ENCODE peak calls at places on chromosomes 6 and 20, in eight cellular contexts. Z is WTC11, X is heart right ventricle, G is BE2C, E is left ventricle myocardium inferior, A is body of pancreas, P is astrocyte of the cerebellum, N is HepG2. V is an unnamed sample.

GRCh38 chr20:63253438-63254236 is 626 bp downstream of the NKAIN4 start:
- DNase-seq in Z (peak), X (no peak), G (no peak), E (no peak), A (no peak), P (no peak), N (no peak), V (no peak)

GRCh38 chr6:166236586-166236985 is 68.9 kb upstream of the TBXT start:
- DNase-seq in Z (no peak), X (no peak), G (no peak), E (no peak), A (no peak), P (no peak), N (no peak), V (no peak)

GRCh38 chr6:6379573-6379972 is 59.1 kb upstream of the F13A1 start:
- DNase-seq in Z (no peak), X (no peak), G (no peak), E (no peak), A (no peak), P (peak), N (no peak), V (no peak)

GRCh38 chr6:124676033-124676432 is 286.2 kb upstream of the RNF217 start:
- DNase-seq in Z (no peak), X (no peak), G (no peak), E (no peak), A (no peak), P (peak), N (no peak), V (no peak)

GRCh38 chr6:134063966-134064445 is 11.6 kb upstream of the SLC2A12 start:
- DNase-seq in Z (peak), X (no peak), G (peak), E (peak), A (peak), P (no peak), N (peak), V (peak)

GRCh38 chr20:41738584-41739193 is 120.5 kb upstream of the CHD6 start:
- DNase-seq in Z (peak), X (peak), G (peak), E (peak), A (peak), P (peak), N (peak), V (no peak)

GRCh38 chr6:38459291-38459690 is 180.4 kb downstream of the BTBD9 start:
- DNase-seq in Z (no peak), X (no peak), G (peak), E (no peak), A (no peak), P (peak), N (no peak), V (no peak)

GRCh38 chr20:43579861-43580793 is 10.6 kb upstream of the IFT52 start:
- DNase-seq in Z (no peak), X (no peak), G (no peak), E (no peak), A (no peak), P (no peak), N (no peak), V (no peak)

GRCh38 chr20:4667836-4668235 is 53.9 kb upstream of the PRND start:
- DNase-seq in Z (no peak), X (no peak), G (no peak), E (no peak), A (no peak), P (no peak), N (no peak), V (no peak)

GRCh38 chr6:125753218-125753936 is 3.9 kb downstream of the HEY2 start:
- DNase-seq in Z (no peak), X (no peak), G (no peak), E (no peak), A (peak), P (peak), N (peak), V (peak)

GRCh38 chr20:53916173-53916512 is 154.3 kb downstream of the BCAS1 start:
- DNase-seq in Z (no peak), X (no peak), G (no peak), E (no peak), A (no peak), P (no peak), N (no peak), V (no peak)

GRCh38 chr6:13874191-13874549 is 50.6 kb upstream of the RNF182 start:
- DNase-seq in Z (no peak), X (no peak), G (no peak), E (no peak), A (no peak), P (no peak), N (no peak), V (no peak)

GRCh38 chr6:26284537-26285142 is 80.4 kb upstream of the BTN3A2 start:
- DNase-seq in Z (peak), X (peak), G (peak), E (peak), A (peak), P (no peak), N (no peak), V (no peak)

GRCh38 chr6:52352239-52353008 is 9.5 kb upstream of the PAQR8 start:
- DNase-seq in Z (no peak), X (no peak), G (no peak), E (no peak), A (no peak), P (peak), N (peak), V (peak)

GRCh38 chr6:22921831-22922230 is 352.5 kb downstream of the HDGFL1 start:
- DNase-seq in Z (no peak), X (no peak), G (no peak), E (no peak), A (no peak), P (no peak), N (no peak), V (no peak)

GRCh38 chr6:34679552-34680255 is 16.9 kb downstream of the ILRUN start:
- DNase-seq in Z (no peak), X (no peak), G (no peak), E (no peak), A (no peak), P (no peak), N (no peak), V (no peak)

GRCh38 chr20:35225319-35226125 is 968 bp upstream of the MMP24 start:
- DNase-seq in Z (no peak), X (no peak), G (no peak), E (no peak), A (no peak), P (no peak), N (no peak), V (no peak)

GRCh38 chr20:46801003-46801702 is 91.7 kb downstream of the SLC2A10 start:
- DNase-seq in Z (no peak), X (no peak), G (no peak), E (no peak), A (no peak), P (no peak), N (peak), V (no peak)

GRCh38 chr6:106913111-106913510 is 61.4 kb downstream of the CD24 start:
- DNase-seq in Z (no peak), X (no peak), G (no peak), E (no peak), A (no peak), P (no peak), N (no peak), V (no peak)

DNA sequence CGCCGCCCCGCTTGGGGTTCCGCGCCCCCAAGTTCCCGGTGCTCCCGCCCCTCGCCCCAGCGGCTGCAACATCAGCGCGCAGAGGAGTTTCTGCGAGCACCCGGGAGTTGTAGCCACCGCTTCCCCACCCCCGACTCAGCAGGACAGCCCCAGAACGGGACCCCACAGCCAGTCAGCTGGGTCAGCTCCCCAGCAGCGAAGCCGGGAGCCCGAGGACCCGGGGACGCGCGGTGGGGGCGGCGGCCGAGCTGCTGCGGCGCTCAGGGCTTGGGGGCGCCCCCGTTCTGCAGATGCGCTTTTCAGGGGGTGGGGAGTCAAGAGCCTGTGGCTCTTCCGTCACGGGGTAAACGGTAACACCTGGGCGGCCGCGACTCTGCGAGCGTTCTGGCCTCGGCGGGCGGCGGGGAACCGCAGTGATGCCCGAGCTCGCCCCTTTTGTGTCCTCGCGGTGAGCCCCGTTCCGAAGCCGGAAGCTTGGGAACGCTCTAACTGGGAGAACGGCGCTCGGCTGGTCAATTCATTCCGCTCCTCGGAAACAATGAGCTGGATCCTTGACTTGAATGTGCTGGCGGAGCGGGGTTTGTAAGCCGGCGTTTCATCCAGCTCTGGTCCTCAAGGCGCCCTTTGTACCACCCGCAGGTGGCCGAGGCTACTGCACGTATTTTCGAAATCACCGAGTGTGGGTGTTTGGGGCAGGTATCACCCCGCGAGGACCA is 775 bp downstream of the PLEKHG1 start:
- DNase-seq in Z (peak), X (peak), G (peak), E (peak), A (peak), P (peak), N (peak), V (peak)
- TF ChIP-seq CTCF in Z (peak), X (peak), G (peak), E (peak), A (peak), P (peak), N (peak), V (peak)

DNA sequence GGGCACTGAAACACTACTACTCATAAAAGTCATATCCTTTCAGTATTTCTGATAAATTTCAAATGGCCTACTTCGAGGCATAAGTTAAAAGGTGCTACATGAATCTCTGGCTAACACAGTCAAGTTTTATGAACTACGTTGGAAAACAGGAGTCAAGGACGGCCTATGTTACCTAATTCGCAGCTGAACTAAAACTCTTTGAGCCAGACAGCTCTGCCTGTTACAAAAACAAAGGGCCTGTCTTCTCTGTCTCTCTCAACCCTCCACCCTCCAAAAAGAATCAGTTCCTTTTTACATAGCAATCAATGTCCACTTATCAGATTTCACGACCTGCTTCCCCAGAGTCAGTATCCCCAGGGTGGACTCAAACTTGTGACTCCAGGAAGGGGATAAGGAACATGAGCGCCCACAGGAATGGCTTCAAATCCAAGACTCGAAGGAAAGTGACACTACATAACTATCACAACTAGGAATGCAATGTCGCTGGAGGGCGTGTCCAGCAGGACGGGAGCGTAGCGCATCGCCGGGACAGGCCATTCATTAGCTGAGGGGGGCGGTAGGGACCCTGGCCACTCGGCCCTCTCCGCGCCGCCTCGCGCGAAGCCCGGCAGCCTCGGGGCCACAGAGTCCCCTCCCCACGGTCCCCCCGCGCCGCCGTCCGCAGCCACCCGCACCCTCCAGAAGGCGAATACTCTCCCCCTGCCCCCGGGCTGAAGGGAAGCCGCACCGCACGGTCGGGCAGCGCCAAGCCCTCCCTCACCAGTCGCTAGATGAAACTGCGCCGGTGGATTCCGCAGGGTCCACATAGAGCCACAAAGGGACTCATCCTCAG is 526 bp downstream of the IBTK start:
- DNase-seq in Z (peak), X (peak), G (peak), E (peak), A (peak), P (no peak), N (peak), V (no peak)
- TF ChIP-seq CTCF in Z (no peak), X (no peak), G (no peak), E (no peak), A (peak), P (peak), N (peak), V (no peak)

DNA sequence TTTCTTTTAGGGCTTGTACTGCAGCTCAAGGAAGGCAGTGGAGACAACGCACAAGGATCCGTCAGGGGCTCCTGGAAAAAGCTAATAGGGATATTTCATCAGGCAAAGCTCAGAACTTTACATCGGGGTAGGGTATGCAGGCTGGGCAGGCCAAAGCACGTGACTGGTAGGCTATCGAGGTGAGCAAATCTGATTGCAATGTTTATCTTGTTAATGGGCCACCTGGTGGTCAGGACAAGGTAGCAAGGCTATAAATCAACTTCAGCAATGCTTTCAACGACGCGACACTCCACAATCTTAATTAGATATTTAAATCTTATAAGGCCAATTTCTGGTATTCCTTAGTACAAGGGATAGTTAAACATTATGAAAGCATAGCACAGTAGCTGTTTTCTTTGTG is 1302.8 kb upstream of the EYS start:
- DNase-seq in Z (peak), X (no peak), G (no peak), E (no peak), A (no peak), P (no peak), N (peak), V (no peak)
- TF ChIP-seq CTCF in Z (no peak), X (no peak), G (peak), E (no peak), A (no peak), P (no peak), N (peak), V (no peak)

GRCh38 chr20:56625837-56626236 is 3.3 kb upstream of the TFAP2C start:
- DNase-seq in Z (peak), X (no peak), G (no peak), E (no peak), A (no peak), P (no peak), N (no peak), V (no peak)
- TF ChIP-seq CTCF in Z (no peak), X (no peak), G (no peak), E (no peak), A (no peak), P (no peak), N (no peak), V (no peak)

GRCh38 chr6:135497412-135498177 is at the start of gene AHI1:
- DNase-seq in Z (peak), X (peak), G (peak), E (peak), A (peak), P (peak), N (peak), V (peak)
- TF ChIP-seq CTCF in Z (no peak), X (peak), G (no peak), E (no peak), A (peak), P (no peak), N (peak), V (no peak)

DNA sequence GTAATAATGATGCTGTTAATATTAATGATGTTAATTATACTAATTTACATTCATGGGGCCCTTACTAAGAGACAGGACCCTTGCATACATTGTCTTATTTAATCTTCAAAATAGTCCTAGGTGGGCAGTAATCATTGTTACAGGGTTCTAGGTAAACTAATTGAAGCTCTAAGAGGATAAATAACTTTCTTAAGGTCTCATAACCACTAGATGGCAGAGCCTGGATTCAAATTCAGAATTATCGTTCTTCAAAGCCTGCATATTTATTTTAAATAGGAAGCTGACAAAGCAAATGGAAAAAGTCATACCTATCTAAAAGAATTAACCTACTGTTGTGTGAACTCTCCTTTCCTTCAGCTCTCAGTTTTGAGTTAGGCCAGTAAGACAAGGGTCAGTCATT is 23.5 kb downstream of the PTCHD4 start:
- DNase-seq in Z (no peak), X (no peak), G (no peak), E (no peak), A (no peak), P (no peak), N (no peak), V (no peak)
- TF ChIP-seq CTCF in Z (no peak), X (peak), G (peak), E (peak), A (no peak), P (peak), N (no peak), V (peak)

GRCh38 chr20:49545572-49545971 is 22.4 kb downstream of the PTGIS start:
- DNase-seq in Z (no peak), X (no peak), G (no peak), E (no peak), A (no peak), P (no peak), N (no peak), V (no peak)
- TF ChIP-seq CTCF in Z (no peak), X (no peak), G (peak), E (no peak), A (no peak), P (no peak), N (peak), V (peak)

DNA sequence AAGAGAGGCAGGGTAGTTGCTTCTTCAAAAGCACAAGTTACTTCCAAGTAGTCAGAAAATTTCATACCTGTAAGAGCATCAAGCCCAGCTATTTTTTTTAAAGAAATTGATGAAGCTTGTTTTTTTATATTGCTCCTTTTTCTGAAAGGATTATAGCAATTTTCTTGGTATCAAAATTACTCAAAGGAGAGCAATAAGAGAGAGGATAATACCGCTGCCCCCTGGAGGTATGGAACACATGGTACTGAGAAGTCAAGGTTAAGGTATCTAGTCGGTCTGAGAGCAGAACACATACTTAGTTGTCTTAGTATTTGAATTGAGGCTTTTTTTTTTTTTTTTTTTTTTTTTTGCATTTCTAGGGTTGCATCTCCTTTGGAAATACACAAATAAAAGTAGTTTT is 59.4 kb downstream of the ADGRF5 start:
- DNase-seq in Z (no peak), X (no peak), G (no peak), E (no peak), A (no peak), P (no peak), N (no peak), V (no peak)
- TF ChIP-seq CTCF in Z (no peak), X (no peak), G (no peak), E (no peak), A (no peak), P (no peak), N (no peak), V (no peak)

V was measured in AG09319.